ENCODE peak calls at places on chromosome 2, in four cellular contexts. One of them, this sample, is unnamed.

GRCh38 chr2:180675170-180675569 is 305.2 kb upstream of the UBE2E3 start:
- DNase-seq in endothelial cell: no peak
- DNase-seq in H9: no peak
- DNase-seq in fibroblast of lung: no peak
- DNase-seq in this sample: no peak

GRCh38 chr2:61471905-61472805 is 1.3 kb upstream of the USP34 start:
- DNase-seq in endothelial cell: no peak
- DNase-seq in H9: no peak
- DNase-seq in fibroblast of lung: peak
- DNase-seq in this sample: peak

GRCh38 chr2:239814917-239815637 is 210.1 kb downstream of the NDUFA10 start:
- DNase-seq in endothelial cell: no peak
- DNase-seq in H9: no peak
- DNase-seq in fibroblast of lung: no peak
- DNase-seq in this sample: no peak

GRCh38 chr2:48108455-48108854 is 202.2 kb upstream of the FBXO11 start:
- DNase-seq in endothelial cell: no peak
- DNase-seq in H9: no peak
- DNase-seq in fibroblast of lung: no peak
- DNase-seq in this sample: no peak

GRCh38 chr2:11533278-11534077 is at the start of gene GREB1:
- DNase-seq in endothelial cell: no peak
- DNase-seq in H9: no peak
- DNase-seq in fibroblast of lung: peak
- DNase-seq in this sample: peak

GRCh38 chr2:117714761-117715160 is 99.7 kb upstream of the DDX18 start:
- DNase-seq in endothelial cell: no peak
- DNase-seq in H9: no peak
- DNase-seq in fibroblast of lung: no peak
- DNase-seq in this sample: no peak

GRCh38 chr2:39981877-39982276 is 202.8 kb upstream of the THUMPD2 start:
- DNase-seq in endothelial cell: no peak
- DNase-seq in H9: no peak
- DNase-seq in fibroblast of lung: no peak
- DNase-seq in this sample: no peak

GRCh38 chr2:183408562-183408961 is 284.3 kb downstream of the NUP35 start:
- DNase-seq in endothelial cell: no peak
- DNase-seq in H9: no peak
- DNase-seq in fibroblast of lung: no peak
- DNase-seq in this sample: no peak

GRCh38 chr2:101403745-101404144 is 16.4 kb upstream of the CREG2 start:
- DNase-seq in endothelial cell: no peak
- DNase-seq in H9: no peak
- DNase-seq in fibroblast of lung: no peak
- DNase-seq in this sample: no peak

GRCh38 chr2:101402637-101403036 is 15.3 kb upstream of the CREG2 start:
- DNase-seq in endothelial cell: no peak
- DNase-seq in H9: no peak
- DNase-seq in fibroblast of lung: no peak
- DNase-seq in this sample: no peak

GRCh38 chr2:101401316-101401660 is 14.0 kb upstream of the CREG2 start:
- DNase-seq in endothelial cell: no peak
- DNase-seq in H9: no peak
- DNase-seq in fibroblast of lung: no peak
- DNase-seq in this sample: no peak

GRCh38 chr2:101400516-101401315 is 13.4 kb upstream of the CREG2 start:
- DNase-seq in endothelial cell: no peak
- DNase-seq in H9: no peak
- DNase-seq in fibroblast of lung: no peak
- DNase-seq in this sample: peak

GRCh38 chr2:101401906-101402305 is 14.6 kb upstream of the CREG2 start:
- DNase-seq in endothelial cell: no peak
- DNase-seq in H9: no peak
- DNase-seq in fibroblast of lung: no peak
- DNase-seq in this sample: no peak
- TF ChIP-seq CTCF in endothelial cell: peak
- TF ChIP-seq CTCF in H9: peak
- TF ChIP-seq CTCF in fibroblast of lung: no peak
- TF ChIP-seq CTCF in this sample: peak

GRCh38 chr2:31428001-31428418 is 13.5 kb upstream of the XDH start:
- DNase-seq in endothelial cell: no peak
- DNase-seq in H9: peak
- DNase-seq in fibroblast of lung: no peak
- DNase-seq in this sample: peak
- TF ChIP-seq CTCF in endothelial cell: no peak
- TF ChIP-seq CTCF in H9: peak
- TF ChIP-seq CTCF in fibroblast of lung: no peak
- TF ChIP-seq CTCF in this sample: peak

GRCh38 chr2:36770542-36771287 is 74.2 kb downstream of the VIT start:
- DNase-seq in endothelial cell: peak
- DNase-seq in H9: peak
- DNase-seq in fibroblast of lung: peak
- DNase-seq in this sample: peak
- TF ChIP-seq CTCF in endothelial cell: peak
- TF ChIP-seq CTCF in H9: peak
- TF ChIP-seq CTCF in fibroblast of lung: peak
- TF ChIP-seq CTCF in this sample: peak

GRCh38 chr2:113889471-113890252 is at the start of gene ACTR3:
- DNase-seq in endothelial cell: peak
- DNase-seq in H9: peak
- DNase-seq in fibroblast of lung: peak
- DNase-seq in this sample: peak
- TF ChIP-seq CTCF in endothelial cell: no peak
- TF ChIP-seq CTCF in H9: no peak
- TF ChIP-seq CTCF in fibroblast of lung: peak
- TF ChIP-seq CTCF in this sample: peak

DNA sequence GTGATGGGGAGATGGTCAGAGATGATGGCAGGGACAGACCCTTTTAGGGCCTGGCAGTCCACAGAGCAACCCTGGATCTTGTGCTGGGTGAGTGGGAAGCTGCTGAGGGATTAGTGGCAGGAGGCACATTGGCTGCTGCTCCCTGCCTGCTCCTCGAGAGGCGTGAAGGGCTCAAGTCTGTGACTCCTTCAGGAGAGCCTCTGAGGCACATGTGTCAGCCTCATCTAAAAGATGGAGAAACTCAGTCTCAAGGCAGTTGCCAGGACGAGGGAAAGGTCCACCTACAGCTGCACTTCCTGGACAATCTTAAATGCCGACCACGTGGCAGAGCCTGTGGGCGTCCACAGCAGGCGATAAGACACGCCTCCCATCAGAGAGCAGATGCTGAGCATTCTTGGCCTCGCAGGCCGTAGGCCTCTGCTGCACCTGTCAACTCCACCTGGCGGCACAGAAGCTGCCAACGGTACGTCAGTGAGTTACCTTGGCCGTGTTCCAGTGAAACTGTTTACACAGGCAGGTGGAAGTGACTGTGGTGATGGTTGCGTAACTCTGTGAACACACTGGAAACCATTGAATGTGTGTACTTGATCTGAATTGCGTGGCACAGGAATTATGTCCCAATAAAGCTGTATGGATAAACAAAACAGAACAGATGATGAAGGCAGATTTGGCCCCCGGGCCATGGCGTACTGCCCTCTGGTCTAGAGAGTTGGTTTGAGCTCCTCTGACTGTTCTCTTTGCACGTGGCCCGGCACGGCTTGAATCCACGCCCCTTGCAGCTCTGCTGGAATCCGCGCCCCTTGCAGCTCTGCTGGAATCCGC is 114.4 kb downstream of the RNF144A start:
- DNase-seq in endothelial cell: no peak
- DNase-seq in H9: no peak
- DNase-seq in fibroblast of lung: no peak
- DNase-seq in this sample: peak
- TF ChIP-seq CTCF in endothelial cell: no peak
- TF ChIP-seq CTCF in H9: no peak
- TF ChIP-seq CTCF in fibroblast of lung: no peak
- TF ChIP-seq CTCF in this sample: no peak

This sample was measured in choroid plexus epithelial cell.